ENCODE peak calls at places on chromosomes 5 and 9, in six cellular contexts. C is SK-N-SH; M is H9; F is left ventricle myocardium inferior; U is fibroblast of lung; G is CD8-positive, alpha-beta T cell. Z is an unnamed sample. For H3K4me1 and H3K27me3, the result is how much of the 10 kb centered on the place peaks cover.

GRCh38 chr5:72779520-72779919 is 36.9 kb upstream of the TNPO1 start:
- DNase-seq in C (no peak), M (no peak), F (no peak), U (no peak), G (no peak), Z (no peak)

GRCh38 chr5:102826629-102827028 is 71.5 kb downstream of the PAM start:
- DNase-seq in C (no peak), M (no peak), F (no peak), U (no peak), G (no peak), Z (no peak)

GRCh38 chr5:76684012-76684731 is 31.8 kb upstream of the F2R start:
- DNase-seq in C (no peak), M (no peak), F (no peak), U (no peak), G (no peak), Z (no peak)

GRCh38 chr9:93679536-93680444 is 103.4 kb downstream of the PHF2 start:
- DNase-seq in C (peak), M (peak), F (peak), U (no peak), G (no peak), Z (no peak)

GRCh38 chr5:130279386-130279785 is 375.1 kb downstream of the CHSY3 start:
- DNase-seq in C (no peak), M (no peak), F (no peak), U (peak), G (no peak), Z (no peak)

GRCh38 chr9:129886226-129887174 is 51.2 kb downstream of the USP20 start:
- DNase-seq in C (no peak), M (peak), F (no peak), U (no peak), G (peak), Z (no peak)

GRCh38 chr9:129968690-129969485 is 74.1 kb downstream of the FNBP1 start:
- DNase-seq in C (no peak), M (no peak), F (no peak), U (peak), G (no peak), Z (no peak)

GRCh38 chr5:82991059-82991458 is 86.1 kb downstream of the TMEM167A start:
- DNase-seq in C (no peak), M (no peak), F (no peak), U (no peak), G (no peak), Z (peak)

GRCh38 chr5:107485184-107485583 is 185.6 kb downstream of the EFNA5 start:
- DNase-seq in C (no peak), M (no peak), F (no peak), U (no peak), G (no peak), Z (no peak)

GRCh38 chr9:111914749-111915424 is 18.3 kb downstream of the UGCG start:
- DNase-seq in C (peak), M (no peak), F (no peak), U (no peak), G (no peak), Z (no peak)

GRCh38 chr5:72956324-72957140 is 691 bp downstream of the FCHO2 start:
- DNase-seq in C (peak), M (peak), F (peak), U (peak), G (no peak), Z (no peak)

GRCh38 chr9:132412089-132412488 is 2.1 kb downstream of the CFAP77 start:
- DNase-seq in C (peak), M (peak), F (no peak), U (peak), G (no peak), Z (peak)
- TF ChIP-seq CTCF in C (peak), M (peak), F (peak), U (peak), G (peak), Z (peak)

DNA sequence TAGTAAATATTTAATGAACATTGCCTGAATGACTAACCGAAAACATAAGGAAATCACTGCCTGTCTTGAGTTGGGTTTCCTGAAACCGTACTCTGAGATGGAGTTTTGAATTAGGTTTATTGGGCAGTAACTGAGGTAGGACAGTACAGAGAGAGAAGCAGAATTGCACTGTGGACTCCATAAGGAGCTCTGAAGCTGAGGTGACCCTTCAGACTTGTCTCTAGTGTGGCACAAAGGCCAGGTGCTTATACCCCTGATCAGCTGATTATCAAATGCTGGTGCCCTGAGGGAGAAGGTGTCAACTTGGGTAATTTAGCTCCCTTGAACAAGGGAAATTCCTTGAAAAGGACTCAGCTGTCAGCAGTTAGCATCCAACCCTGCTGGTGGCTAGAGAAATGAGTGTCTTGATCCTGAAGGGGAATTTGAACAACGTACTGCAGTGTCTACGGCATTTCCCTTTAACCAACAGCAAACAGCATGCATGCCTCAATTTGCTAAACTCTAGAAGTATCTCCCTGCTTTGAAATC is 135.0 kb upstream of the SMARCA2 start:
- DNase-seq in C (no peak), M (no peak), F (no peak), U (no peak), G (no peak), Z (no peak)
- H3K4me1 ChIP-seq in C (under half), M (under half), F (under half), U (under half), G (under half), Z (under half)

GRCh38 chr9:130990362-130991226 is 18.4 kb upstream of the LAMC3 start:
- DNase-seq in C (no peak), M (peak), F (no peak), U (no peak), G (no peak), Z (no peak)
- H3K27me3 ChIP-seq in C (under half), M (under half), F (half or more), U (under half), G (under half), Z (under half)

GRCh38 chr5:59351076-59351794 is 542.3 kb downstream of the PDE4D start:
- DNase-seq in C (no peak), M (no peak), F (no peak), U (peak), G (no peak), Z (no peak)
- TF ChIP-seq CTCF in C (no peak), M (no peak), F (peak), U (peak), G (no peak), Z (no peak)